ENCODE peak calls at places on chromosome 11, in seven cellular contexts. One of them, this sample, is unnamed.

GRCh38 chr11:128690746-128691091 is 3.2 kb upstream of the FLI1 start:
- DNase-seq in K562: no peak
- DNase-seq in SK-N-SH: no peak
- DNase-seq in H1: no peak
- DNase-seq in HCT116: no peak
- DNase-seq in HepG2: no peak
- DNase-seq in GM12878: no peak
- DNase-seq in this sample: peak

GRCh38 chr11:1519028-1519736 is 32.6 kb upstream of the MOB2 start:
- DNase-seq in HCT116: no peak
- DNase-seq in H1: no peak
- DNase-seq in SK-N-SH: no peak
- DNase-seq in GM12878: no peak
- DNase-seq in HepG2: no peak
- DNase-seq in K562: no peak
- DNase-seq in this sample: no peak

GRCh38 chr11:64032050-64032449 is 3.7 kb upstream of the FLRT1 start:
- DNase-seq in K562: no peak
- DNase-seq in H1: no peak
- DNase-seq in HepG2: no peak
- DNase-seq in HCT116: no peak
- DNase-seq in SK-N-SH: no peak
- DNase-seq in GM12878: no peak
- DNase-seq in this sample: no peak

GRCh38 chr11:103628121-103628520 is 408.3 kb upstream of the DDI1 start:
- DNase-seq in GM12878: no peak
- DNase-seq in HCT116: no peak
- DNase-seq in SK-N-SH: no peak
- DNase-seq in HepG2: no peak
- DNase-seq in H1: no peak
- DNase-seq in K562: no peak
- DNase-seq in this sample: no peak

GRCh38 chr11:94934362-94934761 is 39.0 kb downstream of the CWC15 start:
- DNase-seq in H1: no peak
- DNase-seq in SK-N-SH: peak
- DNase-seq in HepG2: no peak
- DNase-seq in GM12878: no peak
- DNase-seq in HCT116: no peak
- DNase-seq in K562: no peak
- DNase-seq in this sample: no peak

GRCh38 chr11:21398195-21398594 is 728.8 kb downstream of the NELL1 start:
- DNase-seq in GM12878: no peak
- DNase-seq in HepG2: no peak
- DNase-seq in SK-N-SH: no peak
- DNase-seq in K562: no peak
- DNase-seq in H1: no peak
- DNase-seq in HCT116: no peak
- DNase-seq in this sample: no peak

GRCh38 chr11:67416416-67417335 is 1.2 kb downstream of the CARNS1 start:
- DNase-seq in H1: no peak
- DNase-seq in HCT116: no peak
- DNase-seq in GM12878: no peak
- DNase-seq in SK-N-SH: no peak
- DNase-seq in K562: no peak
- DNase-seq in HepG2: peak
- DNase-seq in this sample: peak

GRCh38 chr11:296206-296975 is 2.9 kb downstream of the IFITM5 start:
- DNase-seq in H1: no peak
- DNase-seq in K562: no peak
- DNase-seq in GM12878: no peak
- DNase-seq in SK-N-SH: no peak
- DNase-seq in HCT116: no peak
- DNase-seq in HepG2: no peak
- DNase-seq in this sample: no peak

DNA sequence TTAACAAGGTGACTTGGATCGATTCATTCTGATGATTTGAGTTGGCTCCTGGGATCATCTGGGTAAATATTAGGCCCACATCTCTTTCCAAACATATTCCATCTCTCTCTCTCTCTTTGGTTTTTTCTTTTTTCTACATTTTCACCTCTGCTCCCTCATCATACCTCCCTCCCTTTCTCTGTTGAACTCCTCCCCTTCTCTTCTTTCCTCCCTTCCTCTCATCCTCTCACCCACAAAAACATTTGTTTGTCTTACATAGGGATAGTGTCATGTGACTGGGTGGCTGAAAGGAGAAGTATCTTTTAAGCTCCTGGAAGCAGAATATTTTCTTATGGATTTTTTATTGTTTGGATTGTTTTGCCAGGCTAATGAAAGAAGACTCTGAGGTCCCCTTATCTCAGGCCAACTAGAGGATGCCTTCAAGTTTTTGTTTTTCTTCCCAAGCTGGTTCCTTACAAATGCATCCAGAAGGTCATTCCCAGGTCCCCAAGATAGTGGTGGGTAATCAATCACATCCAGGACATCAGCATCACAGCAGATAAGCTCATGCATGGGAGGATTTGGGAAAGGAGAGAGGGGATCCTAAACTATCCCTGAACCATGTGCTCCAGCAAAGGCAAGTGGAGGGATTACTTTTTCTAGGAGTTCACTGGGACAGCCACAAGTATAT is 20.8 kb downstream of the FZD4 start:
- DNase-seq in HepG2: no peak
- DNase-seq in HCT116: no peak
- DNase-seq in SK-N-SH: no peak
- DNase-seq in GM12878: no peak
- DNase-seq in H1: no peak
- DNase-seq in K562: no peak
- DNase-seq in this sample: no peak
- TF ChIP-seq JUND in HepG2: no peak
- TF ChIP-seq JUND in HCT116: no peak
- TF ChIP-seq JUND in SK-N-SH: no peak
- TF ChIP-seq JUND in GM12878: no peak
- TF ChIP-seq JUND in H1: no peak
- TF ChIP-seq JUND in K562: no peak
- TF ChIP-seq JUND in this sample: no peak

DNA sequence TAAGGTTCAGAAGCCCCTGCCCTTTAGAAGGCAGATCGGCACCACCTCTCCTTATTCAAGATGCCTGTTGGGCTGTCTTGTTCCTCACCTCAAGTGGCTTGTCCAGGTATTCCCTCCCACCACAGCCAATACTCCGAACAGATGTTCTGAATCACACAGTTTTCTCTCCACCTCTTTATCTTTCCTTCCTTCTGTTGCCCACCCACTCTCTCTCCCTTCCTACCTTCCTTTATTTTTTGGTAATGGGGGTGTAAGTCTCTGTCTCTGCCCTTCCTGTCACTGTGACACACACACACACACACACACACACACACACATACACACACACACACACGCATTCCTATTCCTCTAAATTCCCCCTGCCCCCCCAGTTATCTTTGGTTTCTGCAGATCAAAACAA is 8.4 kb downstream of the BEST1 start:
- DNase-seq in SK-N-SH: no peak
- DNase-seq in GM12878: no peak
- DNase-seq in H1: no peak
- DNase-seq in HepG2: no peak
- DNase-seq in K562: no peak
- DNase-seq in HCT116: no peak
- DNase-seq in this sample: no peak
- TF ChIP-seq JUND in SK-N-SH: no peak
- TF ChIP-seq JUND in GM12878: no peak
- TF ChIP-seq JUND in H1: no peak
- TF ChIP-seq JUND in HepG2: no peak
- TF ChIP-seq JUND in K562: no peak
- TF ChIP-seq JUND in HCT116: no peak
- TF ChIP-seq JUND in this sample: no peak

GRCh38 chr11:118224512-118225180 is at the start of gene JAML:
- DNase-seq in H1: no peak
- DNase-seq in K562: no peak
- DNase-seq in GM12878: no peak
- DNase-seq in HepG2: no peak
- DNase-seq in HCT116: no peak
- DNase-seq in SK-N-SH: no peak
- DNase-seq in this sample: no peak
- TF ChIP-seq JUND in H1: no peak
- TF ChIP-seq JUND in K562: no peak
- TF ChIP-seq JUND in GM12878: no peak
- TF ChIP-seq JUND in HepG2: no peak
- TF ChIP-seq JUND in HCT116: no peak
- TF ChIP-seq JUND in SK-N-SH: no peak
- TF ChIP-seq JUND in this sample: no peak

DNA sequence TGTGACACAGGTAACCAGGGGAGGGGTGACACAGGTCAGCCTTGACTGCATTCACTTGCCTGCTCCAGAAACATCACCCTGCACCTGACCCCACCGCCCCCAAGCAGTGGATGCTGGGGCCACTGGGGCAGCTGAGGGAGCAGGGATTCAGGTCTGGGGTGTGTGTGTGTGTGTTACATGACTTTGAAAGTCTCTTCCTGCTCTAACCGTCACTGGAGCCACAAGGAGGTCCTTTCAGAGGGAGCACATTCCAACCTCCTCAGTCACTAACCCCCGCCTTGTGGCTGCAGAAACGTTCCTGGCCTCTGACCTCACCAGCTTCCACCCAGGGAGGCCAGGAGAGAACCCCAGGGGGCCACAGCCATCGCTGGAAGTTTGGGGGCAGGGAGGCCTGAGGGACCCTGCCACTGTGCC is 2.9 kb upstream of the FOSL1 start:
- DNase-seq in HCT116: peak
- DNase-seq in HepG2: peak
- DNase-seq in K562: peak
- DNase-seq in GM12878: no peak
- DNase-seq in H1: no peak
- DNase-seq in SK-N-SH: no peak
- DNase-seq in this sample: no peak
- TF ChIP-seq JUND in HCT116: no peak
- TF ChIP-seq JUND in HepG2: no peak
- TF ChIP-seq JUND in K562: peak
- TF ChIP-seq JUND in GM12878: no peak
- TF ChIP-seq JUND in H1: peak
- TF ChIP-seq JUND in SK-N-SH: peak
- TF ChIP-seq JUND in this sample: no peak

DNA sequence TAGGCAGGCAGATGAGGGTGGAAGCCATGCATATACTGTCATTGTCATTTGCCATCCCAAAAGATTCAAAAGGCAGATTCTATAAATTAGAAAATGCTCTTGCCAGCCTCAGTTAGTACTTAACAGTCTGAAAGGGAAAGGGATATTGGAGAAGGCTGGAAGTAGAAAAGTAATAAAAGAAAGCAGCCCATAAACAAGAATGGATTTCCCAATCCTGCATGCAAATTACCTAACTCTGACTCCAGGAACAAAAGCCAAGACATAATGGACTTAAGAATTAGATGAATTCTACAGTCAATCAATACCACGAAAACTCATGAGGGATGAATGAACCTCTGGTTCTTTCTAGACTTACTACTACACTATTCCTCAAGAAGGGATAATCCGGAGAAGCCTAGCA is 5.9 kb downstream of the PAK1 start:
- DNase-seq in K562: no peak
- DNase-seq in HCT116: no peak
- DNase-seq in SK-N-SH: no peak
- DNase-seq in HepG2: no peak
- DNase-seq in H1: no peak
- DNase-seq in GM12878: no peak
- DNase-seq in this sample: no peak
- TF ChIP-seq JUND in K562: no peak
- TF ChIP-seq JUND in HCT116: no peak
- TF ChIP-seq JUND in SK-N-SH: no peak
- TF ChIP-seq JUND in HepG2: no peak
- TF ChIP-seq JUND in H1: no peak
- TF ChIP-seq JUND in GM12878: no peak
- TF ChIP-seq JUND in this sample: no peak

GRCh38 chr11:121829159-121829643 is 286.8 kb downstream of the BLID start:
- DNase-seq in HepG2: no peak
- DNase-seq in GM12878: no peak
- DNase-seq in HCT116: peak
- DNase-seq in K562: no peak
- DNase-seq in H1: no peak
- DNase-seq in SK-N-SH: no peak
- DNase-seq in this sample: no peak
- TF ChIP-seq JUND in HepG2: no peak
- TF ChIP-seq JUND in GM12878: no peak
- TF ChIP-seq JUND in HCT116: peak
- TF ChIP-seq JUND in K562: no peak
- TF ChIP-seq JUND in H1: no peak
- TF ChIP-seq JUND in SK-N-SH: peak
- TF ChIP-seq JUND in this sample: no peak

GRCh38 chr11:117519170-117519569 is 191.5 kb downstream of the CEP164 start:
- DNase-seq in H1: no peak
- DNase-seq in GM12878: no peak
- DNase-seq in SK-N-SH: no peak
- DNase-seq in HepG2: peak
- DNase-seq in K562: no peak
- DNase-seq in HCT116: no peak
- DNase-seq in this sample: no peak
- TF ChIP-seq JUND in H1: no peak
- TF ChIP-seq JUND in GM12878: no peak
- TF ChIP-seq JUND in SK-N-SH: no peak
- TF ChIP-seq JUND in HepG2: no peak
- TF ChIP-seq JUND in K562: no peak
- TF ChIP-seq JUND in HCT116: no peak
- TF ChIP-seq JUND in this sample: no peak

GRCh38 chr11:30120045-30120589 is 103.3 kb upstream of the KCNA4 start:
- DNase-seq in HCT116: no peak
- DNase-seq in SK-N-SH: no peak
- DNase-seq in GM12878: no peak
- DNase-seq in H1: no peak
- DNase-seq in K562: no peak
- DNase-seq in HepG2: no peak
- DNase-seq in this sample: no peak

GRCh38 chr11:30128269-30128932 is 102.4 kb upstream of the FSHB start:
- DNase-seq in HCT116: peak
- DNase-seq in H1: no peak
- DNase-seq in GM12878: no peak
- DNase-seq in SK-N-SH: peak
- DNase-seq in HepG2: peak
- DNase-seq in K562: peak
- DNase-seq in this sample: peak

GRCh38 chr11:30125461-30125860 is 105.4 kb upstream of the FSHB start:
- DNase-seq in SK-N-SH: no peak
- DNase-seq in HepG2: no peak
- DNase-seq in H1: no peak
- DNase-seq in GM12878: no peak
- DNase-seq in K562: no peak
- DNase-seq in HCT116: no peak
- DNase-seq in this sample: no peak
- TF ChIP-seq JUND in SK-N-SH: no peak
- TF ChIP-seq JUND in HepG2: no peak
- TF ChIP-seq JUND in H1: no peak
- TF ChIP-seq JUND in GM12878: no peak
- TF ChIP-seq JUND in K562: no peak
- TF ChIP-seq JUND in HCT116: no peak
- TF ChIP-seq JUND in this sample: no peak

GRCh38 chr11:14336507-14337503 is 22.2 kb downstream of the RRAS2 start:
- DNase-seq in K562: peak
- DNase-seq in HCT116: peak
- DNase-seq in GM12878: no peak
- DNase-seq in H1: no peak
- DNase-seq in SK-N-SH: no peak
- DNase-seq in HepG2: peak
- DNase-seq in this sample: no peak
- TF ChIP-seq JUND in K562: peak
- TF ChIP-seq JUND in HCT116: peak
- TF ChIP-seq JUND in GM12878: no peak
- TF ChIP-seq JUND in H1: no peak
- TF ChIP-seq JUND in SK-N-SH: peak
- TF ChIP-seq JUND in HepG2: no peak
- TF ChIP-seq JUND in this sample: no peak

This sample was measured in T47D.